ENCODE peak calls at places on chromosomes 4 and X, in eight cellular contexts. B, Z, J, A, W, P, U and Y are unnamed samples.

GRCh38 chr4:83486457-83487129 is 1.7 kb upstream of the ABRAXAS1 start:
- DNase-seq in B (no peak), Z (no peak), J (no peak), A (no peak), W (no peak), P (peak; percentile 54), U (no peak), Y (no peak)

GRCh38 chr4:5572114-5572513 is 136.2 kb downstream of the EVC2 start:
- DNase-seq in B (no peak), Z (no peak), J (peak; percentile 12), A (peak; percentile 5), W (no peak), P (no peak), U (no peak), Y (no peak)

GRCh38 chr4:3646280-3646679 is 114.1 kb upstream of the LRPAP1 start:
- DNase-seq in B (no peak), Z (no peak), J (no peak), A (no peak), W (no peak), P (no peak), U (no peak), Y (no peak)

GRCh38 chrX:10729000-10729399 is 108.6 kb upstream of the MID1 start:
- DNase-seq in B (no peak), Z (no peak), J (no peak), A (no peak), W (no peak), P (no peak), U (no peak), Y (no peak)

GRCh38 chrX:27966492-27966891 is 14.8 kb downstream of the DCAF8L1 start:
- DNase-seq in B (no peak), Z (no peak), J (no peak), A (no peak), W (no peak), P (no peak), U (no peak), Y (no peak)

GRCh38 chr4:5034206-5034605 is 14.9 kb upstream of the CYTL1 start:
- DNase-seq in B (no peak), Z (no peak), J (no peak), A (no peak), W (no peak), P (no peak), U (no peak), Y (no peak)

GRCh38 chr4:85548116-85548515 is 73.2 kb downstream of the ARHGAP24 start:
- DNase-seq in B (no peak), Z (no peak), J (no peak), A (no peak), W (no peak), P (no peak), U (no peak), Y (no peak)

GRCh38 chr4:40918330-40918729 is 168.6 kb downstream of the NSUN7 start:
- DNase-seq in B (peak; percentile 76), Z (peak; percentile 69), J (peak; percentile 85), A (peak; percentile 54), W (peak; percentile 75), P (no peak), U (peak; percentile 55), Y (no peak)

GRCh38 chr4:10413177-10413576 is 44.0 kb downstream of the ZNF518B start:
- DNase-seq in B (no peak), Z (no peak), J (no peak), A (no peak), W (no peak), P (no peak), U (no peak), Y (no peak)

GRCh38 chr4:41205854-41206460 is 8.4 kb downstream of the APBB2 start:
- DNase-seq in B (no peak), Z (no peak), J (no peak), A (no peak), W (no peak), P (no peak), U (no peak), Y (no peak)

GRCh38 chr4:168648929-168649328 is 152.1 kb downstream of the PALLD start:
- DNase-seq in B (no peak), Z (no peak), J (no peak), A (peak; percentile 84), W (peak; percentile 36), P (no peak), U (no peak), Y (no peak)

GRCh38 chrX:139204576-139204902 is 326.0 kb upstream of the F9 start:
- DNase-seq in B (no peak), Z (no peak), J (no peak), A (no peak), W (no peak), P (no peak), U (no peak), Y (no peak)

GRCh38 chrX:139200793-139201192 is 329.7 kb upstream of the F9 start:
- DNase-seq in B (no peak), Z (no peak), J (peak; percentile 70), A (peak; percentile 18), W (no peak), P (no peak), U (peak; percentile 13), Y (no peak)

GRCh38 chrX:139203681-139204575 is 326.6 kb upstream of the F9 start:
- DNase-seq in B (no peak), Z (no peak), J (peak; percentile 12), A (no peak), W (no peak), P (no peak), U (peak; percentile 31), Y (no peak)

GRCh38 chrX:139201924-139202323 is 328.6 kb upstream of the F9 start:
- DNase-seq in B (no peak), Z (no peak), J (no peak), A (no peak), W (no peak), P (no peak), U (no peak), Y (no peak)

GRCh38 chrX:139202742-139203410 is 327.7 kb upstream of the F9 start:
- DNase-seq in B (no peak), Z (no peak), J (no peak), A (no peak), W (no peak), P (no peak), U (no peak), Y (no peak)
- H3K4me3 ChIP-seq in B (peak overlapping the region; percentile 7), Z (no peak overlapping the region), J (peak overlapping the region; percentile 46), A (no peak overlapping the region), W (no peak overlapping the region), P (peak overlapping the region; percentile 19), U (no peak overlapping the region), Y (no peak overlapping the region)

GRCh38 chr4:88599714-88600113 is 7.4 kb downstream of the HERC3 start:
- DNase-seq in B (no peak), Z (no peak), J (no peak), A (no peak), W (no peak), P (no peak), U (no peak), Y (no peak)
- H3K4me3 ChIP-seq in B (no peak overlapping the region), Z (no peak overlapping the region), J (no peak overlapping the region), A (no peak overlapping the region), W (no peak overlapping the region), P (no peak overlapping the region), U (no peak overlapping the region), Y (no peak overlapping the region)

DNA sequence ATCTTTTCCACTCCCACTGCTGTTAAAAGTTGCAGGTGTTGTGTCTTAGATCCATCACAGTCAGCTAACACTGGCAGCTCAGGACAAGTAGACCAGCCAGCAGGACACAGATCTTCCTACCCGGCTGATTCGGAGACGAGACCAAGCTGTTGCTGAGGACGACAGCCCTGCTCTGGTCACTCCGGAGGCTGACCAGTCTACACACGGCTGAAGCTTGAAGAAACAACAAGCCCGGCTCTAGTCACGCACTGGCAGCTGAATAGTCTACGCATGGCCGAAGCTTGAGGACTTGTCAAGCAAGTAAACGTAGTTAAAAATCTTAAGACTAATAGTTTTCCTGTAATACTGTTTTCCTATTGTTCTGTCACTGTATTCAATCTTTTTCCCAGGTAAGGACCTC is 1.8 kb downstream of the ACOX3 start:
- DNase-seq in B (no peak), Z (no peak), J (peak; percentile 40), A (no peak), W (no peak), P (no peak), U (peak; percentile 58), Y (no peak)
- H3K4me3 ChIP-seq in B (no peak overlapping the region), Z (no peak overlapping the region), J (peak overlapping the region; percentile 0), A (no peak overlapping the region), W (no peak overlapping the region), P (peak overlapping the region; percentile 97), U (no peak overlapping the region), Y (no peak overlapping the region)

GRCh38 chrX:88612870-88613329 is 134.1 kb upstream of the CPXCR1 start:
- DNase-seq in B (no peak), Z (no peak), J (no peak), A (no peak), W (no peak), P (no peak), U (no peak), Y (no peak)
- H3K4me3 ChIP-seq in B (no peak overlapping the region), Z (no peak overlapping the region), J (no peak overlapping the region), A (no peak overlapping the region), W (no peak overlapping the region), P (no peak overlapping the region), U (peak overlapping the region; percentile 6), Y (no peak overlapping the region)

GRCh38 chrX:133984857-133985163 is 584 bp downstream of the GPC3 start:
- DNase-seq in B (no peak), Z (no peak), J (no peak), A (no peak), W (no peak), P (no peak), U (no peak), Y (no peak)

GRCh38 chrX:133983974-133984578 is 1.3 kb downstream of the GPC3 start:
- DNase-seq in B (no peak), Z (no peak), J (no peak), A (no peak), W (no peak), P (no peak), U (no peak), Y (no peak)

GRCh38 chrX:133981908-133982307 is 3.5 kb downstream of the GPC3 start:
- DNase-seq in B (no peak), Z (no peak), J (no peak), A (no peak), W (no peak), P (no peak), U (no peak), Y (no peak)

GRCh38 chrX:133985164-133986007 is at the start of gene GPC3:
- DNase-seq in B (no peak), Z (no peak), J (peak; percentile 19), A (peak; percentile 10), W (no peak), P (peak; percentile 73), U (peak; percentile 53), Y (peak; percentile 8)

GRCh38 chrX:133983243-133983973 is 2.0 kb downstream of the GPC3 start:
- DNase-seq in B (no peak), Z (no peak), J (no peak), A (no peak), W (no peak), P (no peak), U (no peak), Y (no peak)
- H3K4me3 ChIP-seq in B (no peak overlapping the region), Z (no peak overlapping the region), J (no peak overlapping the region), A (no peak overlapping the region), W (no peak overlapping the region), P (no peak overlapping the region), U (no peak overlapping the region), Y (no peak overlapping the region)